ENCODE peak calls at places on chromosomes 5 and 9, in seven cellular contexts. One of them, this sample, is unnamed.

GRCh38 chr5:151082274-151082902 is 1.6 kb upstream of the TNIP1 start:
- DNase-seq in OCI-LY7: no peak
- DNase-seq in neural progenitor cell: peak
- DNase-seq in fibroblast of lung: no peak
- DNase-seq in PC-3: peak
- DNase-seq in left lung: no peak
- DNase-seq in WTC11: peak
- DNase-seq in this sample: no peak

GRCh38 chr9:34654317-34655083 is 2.5 kb downstream of the IL11RA start:
- DNase-seq in fibroblast of lung: peak
- DNase-seq in OCI-LY7: no peak
- DNase-seq in neural progenitor cell: no peak
- DNase-seq in WTC11: no peak
- DNase-seq in left lung: no peak
- DNase-seq in PC-3: no peak
- DNase-seq in this sample: no peak

GRCh38 chr5:80406980-80407734 is 707 bp upstream of the ZFYVE16 start:
- DNase-seq in fibroblast of lung: peak
- DNase-seq in left lung: peak
- DNase-seq in PC-3: no peak
- DNase-seq in WTC11: no peak
- DNase-seq in OCI-LY7: peak
- DNase-seq in neural progenitor cell: no peak
- DNase-seq in this sample: no peak

GRCh38 chr9:86997158-86997557 is 49.9 kb upstream of the GAS1 start:
- DNase-seq in fibroblast of lung: no peak
- DNase-seq in PC-3: no peak
- DNase-seq in WTC11: no peak
- DNase-seq in OCI-LY7: no peak
- DNase-seq in left lung: no peak
- DNase-seq in neural progenitor cell: peak
- DNase-seq in this sample: no peak

GRCh38 chr5:157912621-157913325 is 53.8 kb upstream of the CLINT1 start:
- DNase-seq in fibroblast of lung: no peak
- DNase-seq in OCI-LY7: peak
- DNase-seq in left lung: peak
- DNase-seq in neural progenitor cell: peak
- DNase-seq in PC-3: peak
- DNase-seq in WTC11: no peak
- DNase-seq in this sample: no peak

GRCh38 chr5:158943057-158943456 is 156.7 kb downstream of the EBF1 start:
- DNase-seq in OCI-LY7: no peak
- DNase-seq in neural progenitor cell: no peak
- DNase-seq in WTC11: no peak
- DNase-seq in PC-3: peak
- DNase-seq in left lung: no peak
- DNase-seq in fibroblast of lung: peak
- DNase-seq in this sample: no peak

GRCh38 chr9:35771943-35772342 is 17.9 kb upstream of the MSMP start:
- DNase-seq in OCI-LY7: no peak
- DNase-seq in WTC11: no peak
- DNase-seq in left lung: no peak
- DNase-seq in fibroblast of lung: no peak
- DNase-seq in neural progenitor cell: no peak
- DNase-seq in PC-3: peak
- DNase-seq in this sample: no peak

GRCh38 chr9:93225417-93225816 is 41.5 kb downstream of the WNK2 start:
- DNase-seq in neural progenitor cell: no peak
- DNase-seq in PC-3: no peak
- DNase-seq in left lung: no peak
- DNase-seq in OCI-LY7: peak
- DNase-seq in WTC11: no peak
- DNase-seq in fibroblast of lung: no peak
- DNase-seq in this sample: no peak

GRCh38 chr5:60403343-60404006 is 296.5 kb downstream of the DEPDC1B start:
- DNase-seq in PC-3: no peak
- DNase-seq in WTC11: no peak
- DNase-seq in fibroblast of lung: no peak
- DNase-seq in OCI-LY7: no peak
- DNase-seq in left lung: no peak
- DNase-seq in neural progenitor cell: no peak
- DNase-seq in this sample: no peak

GRCh38 chr9:76911971-76912370 is 6.1 kb upstream of the PRUNE2 start:
- DNase-seq in left lung: no peak
- DNase-seq in PC-3: peak
- DNase-seq in WTC11: no peak
- DNase-seq in fibroblast of lung: no peak
- DNase-seq in OCI-LY7: no peak
- DNase-seq in neural progenitor cell: no peak
- DNase-seq in this sample: no peak

GRCh38 chr5:116764941-116765340 is 190.3 kb upstream of the SEMA6A start:
- DNase-seq in OCI-LY7: no peak
- DNase-seq in neural progenitor cell: no peak
- DNase-seq in PC-3: no peak
- DNase-seq in left lung: no peak
- DNase-seq in WTC11: no peak
- DNase-seq in fibroblast of lung: no peak
- DNase-seq in this sample: no peak

GRCh38 chr9:108543251-108543768 is 312.5 kb downstream of the ACTL7B start:
- DNase-seq in fibroblast of lung: peak
- DNase-seq in WTC11: no peak
- DNase-seq in neural progenitor cell: peak
- DNase-seq in OCI-LY7: no peak
- DNase-seq in left lung: no peak
- DNase-seq in PC-3: peak
- DNase-seq in this sample: no peak

GRCh38 chr5:69007726-69008368 is 86.0 kb upstream of the SLC30A5 start:
- DNase-seq in WTC11: peak
- DNase-seq in fibroblast of lung: peak
- DNase-seq in PC-3: peak
- DNase-seq in neural progenitor cell: peak
- DNase-seq in OCI-LY7: peak
- DNase-seq in left lung: no peak
- DNase-seq in this sample: peak

GRCh38 chr9:91818226-91818587 is 131.8 kb downstream of the ROR2 start:
- DNase-seq in PC-3: no peak
- DNase-seq in OCI-LY7: no peak
- DNase-seq in left lung: no peak
- DNase-seq in neural progenitor cell: no peak
- DNase-seq in fibroblast of lung: no peak
- DNase-seq in WTC11: no peak
- DNase-seq in this sample: no peak

GRCh38 chr5:127425037-127425436 is 92.4 kb upstream of the PRRC1 start:
- DNase-seq in PC-3: no peak
- DNase-seq in OCI-LY7: no peak
- DNase-seq in WTC11: no peak
- DNase-seq in neural progenitor cell: peak
- DNase-seq in fibroblast of lung: no peak
- DNase-seq in left lung: no peak
- DNase-seq in this sample: no peak

GRCh38 chr5:96745025-96745424 is 62.7 kb downstream of the ERAP1 start:
- DNase-seq in PC-3: no peak
- DNase-seq in OCI-LY7: no peak
- DNase-seq in fibroblast of lung: no peak
- DNase-seq in left lung: no peak
- DNase-seq in neural progenitor cell: no peak
- DNase-seq in WTC11: no peak
- DNase-seq in this sample: no peak

GRCh38 chr5:96742519-96742918 is 65.2 kb downstream of the ERAP1 start:
- DNase-seq in PC-3: no peak
- DNase-seq in neural progenitor cell: no peak
- DNase-seq in OCI-LY7: no peak
- DNase-seq in left lung: no peak
- DNase-seq in fibroblast of lung: no peak
- DNase-seq in WTC11: no peak
- DNase-seq in this sample: no peak

GRCh38 chr5:96743805-96744559 is 63.8 kb downstream of the ERAP1 start:
- DNase-seq in WTC11: no peak
- DNase-seq in OCI-LY7: no peak
- DNase-seq in fibroblast of lung: no peak
- DNase-seq in PC-3: no peak
- DNase-seq in neural progenitor cell: no peak
- DNase-seq in left lung: no peak
- DNase-seq in this sample: no peak

GRCh38 chr5:96741911-96742310 is 65.8 kb downstream of the ERAP1 start:
- DNase-seq in WTC11: no peak
- DNase-seq in fibroblast of lung: no peak
- DNase-seq in PC-3: no peak
- DNase-seq in neural progenitor cell: no peak
- DNase-seq in OCI-LY7: no peak
- DNase-seq in left lung: no peak
- DNase-seq in this sample: no peak

GRCh38 chr5:96743065-96743768 is 64.5 kb downstream of the ERAP1 start:
- DNase-seq in WTC11: no peak
- DNase-seq in left lung: peak
- DNase-seq in OCI-LY7: no peak
- DNase-seq in fibroblast of lung: peak
- DNase-seq in PC-3: peak
- DNase-seq in neural progenitor cell: no peak
- DNase-seq in this sample: no peak
- TF ChIP-seq CTCF in WTC11: no peak
- TF ChIP-seq CTCF in left lung: no peak
- TF ChIP-seq CTCF in OCI-LY7: no peak
- TF ChIP-seq CTCF in fibroblast of lung: no peak
- TF ChIP-seq CTCF in PC-3: no peak
- TF ChIP-seq CTCF in neural progenitor cell: no peak
- TF ChIP-seq CTCF in this sample: no peak

GRCh38 chr9:109584205-109584604 is 86.1 kb upstream of the PTPN3 start:
- DNase-seq in WTC11: no peak
- DNase-seq in neural progenitor cell: no peak
- DNase-seq in fibroblast of lung: no peak
- DNase-seq in left lung: no peak
- DNase-seq in OCI-LY7: no peak
- DNase-seq in PC-3: no peak
- DNase-seq in this sample: no peak
- TF ChIP-seq CTCF in WTC11: no peak
- TF ChIP-seq CTCF in neural progenitor cell: no peak
- TF ChIP-seq CTCF in fibroblast of lung: peak
- TF ChIP-seq CTCF in left lung: no peak
- TF ChIP-seq CTCF in OCI-LY7: no peak
- TF ChIP-seq CTCF in PC-3: no peak
- TF ChIP-seq CTCF in this sample: peak

GRCh38 chr9:127523312-127523851 is 72.1 kb downstream of the LRSAM1 start:
- DNase-seq in left lung: no peak
- DNase-seq in WTC11: peak
- DNase-seq in PC-3: peak
- DNase-seq in fibroblast of lung: peak
- DNase-seq in neural progenitor cell: no peak
- DNase-seq in OCI-LY7: no peak
- DNase-seq in this sample: no peak
- TF ChIP-seq CTCF in left lung: peak
- TF ChIP-seq CTCF in WTC11: peak
- TF ChIP-seq CTCF in PC-3: peak
- TF ChIP-seq CTCF in fibroblast of lung: peak
- TF ChIP-seq CTCF in neural progenitor cell: peak
- TF ChIP-seq CTCF in OCI-LY7: peak
- TF ChIP-seq CTCF in this sample: peak

DNA sequence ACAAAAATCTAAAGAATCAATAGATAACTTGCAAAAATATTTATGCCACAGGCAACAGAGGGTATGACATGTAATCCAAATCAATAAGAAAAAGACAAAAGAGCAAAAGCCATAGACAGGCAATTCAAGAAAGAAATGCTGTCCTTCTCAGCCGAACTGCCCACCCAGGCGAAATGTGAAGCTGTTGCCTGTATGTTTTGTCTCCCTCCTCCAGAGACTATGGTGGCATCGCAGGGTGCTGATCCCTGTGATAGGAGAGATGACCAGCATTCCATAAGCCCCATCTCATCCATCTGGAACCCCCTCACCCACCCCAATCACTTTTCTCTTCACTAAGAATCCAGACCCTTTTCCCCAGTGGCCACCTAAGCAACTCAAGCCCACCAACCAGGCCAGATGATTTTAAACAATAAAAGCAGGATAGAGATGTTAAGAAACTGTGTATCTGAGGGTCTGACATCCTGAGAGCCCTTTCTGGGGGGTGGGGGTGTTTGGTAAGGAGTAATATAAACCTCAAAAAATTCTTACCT is 5.3 kb upstream of the ACSL6 start:
- DNase-seq in PC-3: no peak
- DNase-seq in WTC11: no peak
- DNase-seq in OCI-LY7: no peak
- DNase-seq in neural progenitor cell: no peak
- DNase-seq in left lung: no peak
- DNase-seq in fibroblast of lung: no peak
- DNase-seq in this sample: no peak
- TF ChIP-seq CTCF in PC-3: no peak
- TF ChIP-seq CTCF in WTC11: no peak
- TF ChIP-seq CTCF in OCI-LY7: no peak
- TF ChIP-seq CTCF in neural progenitor cell: no peak
- TF ChIP-seq CTCF in left lung: no peak
- TF ChIP-seq CTCF in fibroblast of lung: no peak
- TF ChIP-seq CTCF in this sample: no peak

This sample was measured in neural crest cell.